ENCODE peak calls at places on chromosomes 1 and 21, in ten cellular contexts. N is aorta; Z is PC-9; M is CD8-positive, alpha-beta memory T cell; G is CD8-positive, alpha-beta T cell; L is pancreas; K is small intestine; U is IMR-90; J is upper lobe of right lung; F is thoracic aorta. B is an unnamed sample. For H3K4me1 and H3K9me3, the result is how much of the 10 kb centered on the place peaks cover.

GRCh38 chr21:16563795-16564194 is 834.0 kb downstream of the USP25 start:
- DNase-seq in N (no peak), F (no peak), L (peak), U (no peak), K (no peak), G (no peak), J (no peak), Z (peak), M (no peak), B (peak)

GRCh38 chr1:119380983-119381662 is 12.5 kb downstream of the HAO2 start:
- DNase-seq in G (no peak), N (no peak), K (no peak), F (no peak), J (no peak), Z (no peak), M (no peak), L (no peak), U (no peak), B (no peak)

GRCh38 chr1:184051485-184052193 is at the start of gene TSEN15:
- DNase-seq in Z (peak), U (peak), J (peak), L (peak), G (peak), K (peak), N (peak), F (no peak), M (peak), B (peak)

GRCh38 chr1:17158961-17159360 is 39.7 kb upstream of the PADI2 start:
- DNase-seq in G (no peak), Z (no peak), U (no peak), J (no peak), F (no peak), K (no peak), L (no peak), N (no peak), M (no peak), B (no peak)

GRCh38 chr1:100462291-100463040 is 75.5 kb upstream of the GPR88 start:
- DNase-seq in Z (no peak), K (no peak), N (no peak), J (no peak), M (no peak), U (no peak), L (no peak), F (no peak), G (no peak), B (no peak)

GRCh38 chr1:155941845-155942507 is 538 bp downstream of the RXFP4 start:
- DNase-seq in N (no peak), Z (no peak), J (peak), K (no peak), M (no peak), L (no peak), F (no peak), U (no peak), G (no peak), B (peak)

GRCh38 chr1:33342041-33342723 is 21.3 kb upstream of the A3GALT2 start:
- DNase-seq in F (no peak), Z (peak), M (no peak), N (peak), K (peak), L (peak), U (peak), J (no peak), G (no peak), B (peak)

GRCh38 chr21:45464309-45464708 is 59.3 kb downstream of the COL18A1 start:
- DNase-seq in U (no peak), M (no peak), J (peak), G (no peak), F (no peak), K (no peak), Z (no peak), L (no peak), N (peak), B (no peak)

GRCh38 chr1:36156329-36157114 is 562 bp downstream of the MAP7D1 start:
- DNase-seq in L (peak), F (no peak), J (peak), M (peak), N (peak), U (peak), K (no peak), G (peak), Z (no peak), B (peak)

GRCh38 chr1:117059334-117059677 is 820 bp upstream of the TTF2 start:
- DNase-seq in N (no peak), F (no peak), L (peak), K (peak), J (peak), G (peak), U (no peak), Z (no peak), M (peak), B (no peak)

GRCh38 chr21:45406801-45407628 is 2.0 kb downstream of the COL18A1 start:
- DNase-seq in J (no peak), M (no peak), U (no peak), K (no peak), N (peak), L (no peak), Z (no peak), F (no peak), G (no peak), B (no peak)

GRCh38 chr1:82538876-82539275 is 738.1 kb downstream of the ADGRL2 start:
- DNase-seq in K (no peak), L (no peak), G (no peak), U (peak), N (no peak), M (no peak), J (no peak), Z (no peak), F (no peak), B (no peak)

GRCh38 chr1:68010094-68010493 is 40.3 kb downstream of the DIRAS3 start:
- DNase-seq in Z (no peak), N (no peak), G (no peak), F (no peak), U (peak), J (no peak), K (peak), L (no peak), M (no peak), B (no peak)

GRCh38 chr1:93880731-93881130 is 1.7 kb upstream of the DNTTIP2 start:
- DNase-seq in J (no peak), K (no peak), U (peak), F (no peak), L (no peak), N (no peak), G (no peak), M (no peak), Z (no peak), B (no peak)

GRCh38 chr1:182101415-182102041 is 40.0 kb upstream of the ZNF648 start:
- DNase-seq in U (no peak), L (peak), F (no peak), M (no peak), N (no peak), Z (peak), K (no peak), G (no peak), J (no peak), B (peak)

GRCh38 chr1:98981917-98982513 is 22.6 kb downstream of the PLPPR5 start:
- DNase-seq in Z (peak), N (no peak), G (no peak), J (no peak), K (no peak), M (no peak), L (no peak), U (peak), F (no peak), B (no peak)

GRCh38 chr1:83742446-83742845 is 256.5 kb downstream of the TTLL7 start:
- DNase-seq in Z (no peak), G (no peak), L (no peak), U (no peak), N (no peak), M (no peak), F (no peak), J (no peak), K (no peak), B (no peak)

GRCh38 chr1:112337028-112337531 is 58.9 kb upstream of the CTTNBP2NL start:
- DNase-seq in Z (no peak), U (peak), N (no peak), K (peak), G (no peak), F (no peak), L (peak), J (no peak), M (no peak), B (peak)

GRCh38 chr1:80987106-80987505 is 813.6 kb upstream of the ADGRL2 start:
- DNase-seq in Z (no peak), K (no peak), G (no peak), F (no peak), J (no peak), L (no peak), M (no peak), N (no peak), U (no peak), B (no peak)

GRCh38 chr1:155910621-155911121 is 478 bp downstream of the RIT1 start:
- DNase-seq in L (no peak), U (peak), N (no peak), Z (no peak), F (no peak), G (no peak), J (no peak), K (peak), M (no peak), B (peak)

GRCh38 chr1:89962024-89962741 is 32.7 kb upstream of the ZNF326 start:
- DNase-seq in N (no peak), F (no peak), M (no peak), U (peak), G (no peak), J (no peak), L (no peak), K (no peak), Z (no peak), B (no peak)

GRCh38 chr1:173052681-173053196 is 2.0 kb upstream of the TNFSF18 start:
- DNase-seq in Z (peak), K (no peak), F (no peak), N (no peak), U (no peak), L (peak), M (no peak), J (no peak), G (no peak), B (no peak)

DNA sequence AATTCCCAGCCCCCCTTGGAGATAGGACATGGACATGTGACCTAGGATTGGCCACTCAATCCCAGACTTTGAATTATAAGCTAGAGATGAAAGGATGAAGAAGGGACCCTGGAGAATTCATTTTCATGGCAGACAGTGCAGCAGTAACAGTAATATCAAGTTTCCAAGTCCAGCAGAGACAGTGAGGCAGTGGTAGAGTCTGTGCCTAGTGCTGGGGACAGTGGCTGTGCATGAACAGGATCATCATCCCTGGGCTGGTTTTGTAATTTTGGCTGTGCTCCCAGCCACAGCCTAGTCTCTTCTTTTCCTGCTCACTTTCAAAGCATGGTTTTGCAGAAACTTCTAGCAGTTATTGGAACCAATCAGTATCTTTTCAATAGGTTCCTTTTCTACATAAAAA is 29.6 kb upstream of the CD84 start:
- DNase-seq in Z (no peak), J (no peak), K (no peak), G (no peak), N (no peak), L (no peak), F (no peak), M (no peak), U (no peak), B (no peak)
- H3K4me1 ChIP-seq in Z (under half), J (under half), K (under half), G (under half), N (under half), L (under half), F (under half), M (under half), U (under half), B (under half)

GRCh38 chr1:243667591-243667990 is 182.5 kb downstream of the AKT3 start:
- DNase-seq in M (no peak), G (no peak), U (no peak), F (no peak), L (no peak), N (no peak), Z (no peak), J (no peak), K (no peak), B (no peak)
- H3K4me3 ChIP-seq in M (no peak), G (no peak), U (no peak), F (no peak), L (no peak), N (no peak), Z (no peak), J (no peak), K (no peak), B (no peak)

DNA sequence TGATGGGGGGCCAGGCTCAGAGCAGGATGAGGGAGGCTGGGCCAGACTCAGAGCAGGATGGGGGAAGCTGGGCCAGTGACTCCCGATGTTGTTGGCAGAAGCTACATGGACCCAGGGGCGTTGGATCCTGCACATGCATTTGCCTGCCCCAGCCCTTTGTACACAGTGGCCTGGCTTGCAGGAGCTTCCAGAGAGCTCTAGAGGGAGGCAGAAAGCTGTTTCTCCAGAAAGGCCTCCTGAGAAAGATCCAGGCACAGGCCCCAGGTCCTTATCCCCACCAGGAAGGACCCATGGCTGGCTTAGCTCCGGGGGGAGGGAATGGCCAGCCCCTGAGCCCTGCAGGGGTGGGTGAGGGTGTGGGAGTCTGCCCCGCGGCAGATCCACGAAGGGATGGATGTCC is 106.6 kb upstream of the ACTRT2 start:
- DNase-seq in L (no peak), K (no peak), G (no peak), F (no peak), M (no peak), J (no peak), U (no peak), Z (no peak), N (no peak), B (no peak)
- H3K9me3 ChIP-seq in L (under half), K (under half), G (under half), F (under half), M (under half), J (under half), U (half or more), Z (under half), N (under half), B (under half)

DNA sequence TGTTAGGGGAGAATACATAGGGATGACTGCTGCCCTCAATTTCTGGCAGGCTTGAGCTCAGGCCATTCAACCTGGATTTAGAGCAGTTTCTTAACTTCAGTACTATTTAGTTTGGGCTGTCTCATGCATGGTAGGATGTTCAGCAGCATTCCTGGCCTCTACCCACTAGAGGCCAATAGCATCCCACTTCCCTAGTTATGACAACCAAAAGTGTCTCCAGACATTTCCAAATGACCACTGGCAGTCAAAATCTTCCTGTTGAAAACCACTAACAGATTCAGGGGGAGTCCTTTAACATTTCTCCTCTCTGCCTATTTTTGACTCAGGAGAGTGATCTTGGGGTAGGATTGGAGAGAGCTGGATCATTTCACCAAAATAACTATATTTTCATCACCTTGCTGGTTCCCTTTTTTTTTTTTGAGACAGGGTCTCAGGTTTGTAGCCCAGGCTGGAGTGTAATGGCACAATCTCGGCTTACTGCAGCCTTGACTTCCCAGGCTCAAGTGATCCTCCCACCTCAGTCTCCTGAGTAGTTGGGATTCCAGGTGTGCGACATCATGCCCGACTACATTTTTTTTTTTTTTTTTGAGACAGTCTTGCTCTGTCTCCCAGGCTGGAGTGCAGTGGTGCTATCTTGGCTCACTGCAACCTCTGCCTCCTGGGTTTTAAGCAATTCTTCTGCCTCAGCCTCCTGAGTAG is 8.7 kb downstream of the GNAT2 start:
- DNase-seq in M (no peak), J (no peak), L (no peak), G (no peak), N (no peak), F (no peak), K (no peak), Z (peak), U (peak), B (no peak)
- H3K4me1 ChIP-seq in M (under half), J (under half), L (under half), G (under half), N (under half), F (under half), K (under half), Z (under half), U (under half), B (under half)

DNA sequence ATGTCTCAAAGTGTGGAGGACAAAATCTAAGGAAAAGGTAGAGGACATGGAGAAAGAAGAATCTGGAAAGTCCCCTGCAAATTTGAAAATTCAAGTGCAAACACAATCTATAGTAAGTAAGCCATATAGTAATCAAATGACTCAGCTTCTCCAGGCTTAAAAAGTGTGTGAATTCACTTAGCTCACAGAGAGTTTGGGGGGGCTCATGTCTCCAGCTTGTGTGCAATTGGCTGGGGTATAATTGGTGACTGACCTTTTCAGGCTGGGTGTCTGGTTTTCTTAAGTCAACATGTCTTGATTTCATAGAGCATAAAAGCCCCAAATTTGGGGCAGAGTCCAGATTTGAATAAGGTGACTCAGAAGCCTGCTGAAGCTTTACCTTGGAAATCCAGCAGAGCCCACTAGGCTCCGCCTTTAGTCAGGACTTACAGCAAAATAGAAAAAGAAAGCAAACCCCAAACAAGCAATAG is 8.6 kb downstream of the CLDN14 start:
- DNase-seq in Z (peak), J (no peak), L (no peak), U (peak), M (no peak), N (no peak), F (no peak), K (no peak), G (no peak), B (no peak)
- H3K4me3 ChIP-seq in Z (no peak), J (no peak), L (no peak), U (no peak), M (no peak), N (no peak), F (no peak), K (no peak), G (no peak), B (no peak)

DNA sequence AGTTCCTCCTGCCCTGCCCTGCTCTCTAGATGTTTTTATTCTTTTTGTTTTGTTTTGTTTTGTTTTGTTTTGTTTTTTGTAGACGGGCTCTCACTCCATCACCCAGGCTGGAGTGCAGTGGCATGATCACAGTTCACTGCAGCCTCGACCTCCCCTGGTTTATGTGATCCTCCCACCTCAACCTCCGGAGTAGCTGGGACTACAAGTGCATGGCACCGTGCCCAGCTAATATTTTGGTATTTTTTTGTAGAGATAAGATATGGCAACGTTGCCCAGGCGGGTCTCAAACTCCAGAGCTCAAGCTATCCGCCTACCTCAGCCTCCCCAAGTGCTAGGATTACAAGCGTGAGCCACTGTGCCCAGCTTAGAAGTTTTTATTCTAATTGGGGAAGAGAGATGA is 13.3 kb upstream of the TP53BP2 start:
- DNase-seq in F (no peak), N (no peak), G (no peak), K (no peak), M (no peak), L (no peak), J (no peak), U (no peak), Z (no peak), B (no peak)
- H3K9me3 ChIP-seq in F (under half), N (under half), G (under half), K (under half), M (under half), L (under half), J (under half), U (under half), Z (under half), B (under half)

GRCh38 chr1:2439369-2439768 is 27.0 kb upstream of the PEX10 start:
- DNase-seq in M (no peak), N (no peak), L (no peak), U (no peak), F (no peak), G (no peak), K (no peak), Z (no peak), J (no peak), B (no peak)
- H3K4me1 ChIP-seq in M (under half), N (under half), L (under half), U (under half), F (under half), G (under half), K (under half), Z (under half), J (under half), B (under half)

GRCh38 chr1:86389315-86389714 is 6.8 kb downstream of the ODF2L start:
- DNase-seq in K (no peak), N (no peak), G (no peak), M (no peak), Z (no peak), U (no peak), F (no peak), J (no peak), L (no peak), B (no peak)
- H3K4me3 ChIP-seq in K (no peak), N (no peak), G (no peak), M (peak), Z (no peak), U (no peak), F (no peak), J (no peak), L (no peak), B (no peak)

GRCh38 chr1:227666286-227666685 is 68.8 kb downstream of the JMJD4 start:
- DNase-seq in U (no peak), Z (no peak), L (no peak), K (no peak), N (no peak), M (no peak), G (no peak), F (no peak), J (no peak), B (no peak)

GRCh38 chr1:227662933-227663332 is 72.2 kb downstream of the JMJD4 start:
- DNase-seq in G (no peak), Z (no peak), J (no peak), N (no peak), U (no peak), F (no peak), K (no peak), M (no peak), L (no peak), B (no peak)

DNA sequence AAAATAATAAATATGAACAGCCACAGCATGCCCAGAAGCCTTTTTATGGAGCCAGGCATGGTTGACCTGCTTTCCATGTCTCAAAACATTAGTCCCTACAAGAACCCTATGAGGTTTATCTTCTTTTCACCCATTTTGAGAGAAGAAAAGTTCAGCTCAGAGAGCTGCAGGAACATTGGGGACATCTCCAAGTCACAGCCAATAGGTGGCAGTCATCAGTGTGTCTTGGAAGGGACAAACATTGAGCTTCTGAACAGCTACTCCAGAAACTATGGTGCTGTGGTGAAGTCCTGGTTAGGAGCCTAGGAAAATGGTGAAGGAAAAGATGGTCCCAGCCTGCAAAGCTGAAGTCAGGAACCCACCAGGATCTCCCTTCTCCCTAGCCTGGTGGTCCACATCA is 73.6 kb downstream of the JMJD4 start:
- DNase-seq in F (no peak), M (no peak), N (no peak), K (no peak), U (no peak), J (no peak), Z (no peak), L (no peak), G (no peak), B (peak)
- H3K9me3 ChIP-seq in F (half or more), M (half or more), N (under half), K (under half), U (half or more), J (half or more), Z (half or more), L (under half), G (half or more), B (half or more)

B was measured in SJCRH30.